ENCODE peak calls at places on chromosomes 6 and 20, in eight cellular contexts. One of them, this sample, is unnamed.

GRCh38 chr20:25453035-25453810 is 45.8 kb downstream of the GINS1 start:
- DNase-seq in HepG2: no peak
- DNase-seq in iPS DF 6.9: no peak
- DNase-seq in H9: peak; percentile 25
- DNase-seq in activated naive CD4-positive, alpha-beta T cell treated with Interleukin-2 at 50 U/mL for 16 hours: no peak
- DNase-seq in central memory CD4-positive, alpha-beta T cell: no peak
- DNase-seq in AG09309: no peak
- DNase-seq in amygdala: no peak
- DNase-seq in this sample: no peak

GRCh38 chr6:54354608-54355007 is 46.4 kb downstream of the TINAG start:
- DNase-seq in iPS DF 6.9: no peak
- DNase-seq in AG09309: no peak
- DNase-seq in amygdala: no peak
- DNase-seq in HepG2: no peak
- DNase-seq in central memory CD4-positive, alpha-beta T cell: no peak
- DNase-seq in H9: no peak
- DNase-seq in activated naive CD4-positive, alpha-beta T cell treated with Interleukin-2 at 50 U/mL for 16 hours: no peak
- DNase-seq in this sample: no peak

GRCh38 chr6:168949876-168950499 is 303.7 kb downstream of the THBS2 start:
- DNase-seq in activated naive CD4-positive, alpha-beta T cell treated with Interleukin-2 at 50 U/mL for 16 hours: no peak
- DNase-seq in AG09309: no peak
- DNase-seq in iPS DF 6.9: no peak
- DNase-seq in HepG2: no peak
- DNase-seq in amygdala: no peak
- DNase-seq in H9: no peak
- DNase-seq in central memory CD4-positive, alpha-beta T cell: no peak
- DNase-seq in this sample: no peak

GRCh38 chr6:95578106-95578410 is 723 bp downstream of the MANEA start:
- DNase-seq in activated naive CD4-positive, alpha-beta T cell treated with Interleukin-2 at 50 U/mL for 16 hours: no peak
- DNase-seq in H9: no peak
- DNase-seq in HepG2: peak; percentile 15
- DNase-seq in central memory CD4-positive, alpha-beta T cell: no peak
- DNase-seq in AG09309: no peak
- DNase-seq in amygdala: no peak
- DNase-seq in iPS DF 6.9: no peak
- DNase-seq in this sample: no peak

GRCh38 chr6:74605942-74606341 is 599.9 kb downstream of the COL12A1 start:
- DNase-seq in HepG2: no peak
- DNase-seq in H9: no peak
- DNase-seq in central memory CD4-positive, alpha-beta T cell: no peak
- DNase-seq in activated naive CD4-positive, alpha-beta T cell treated with Interleukin-2 at 50 U/mL for 16 hours: no peak
- DNase-seq in AG09309: no peak
- DNase-seq in iPS DF 6.9: no peak
- DNase-seq in amygdala: no peak
- DNase-seq in this sample: no peak

GRCh38 chr6:125888989-125889656 is 67.4 kb upstream of the HINT3 start:
- DNase-seq in central memory CD4-positive, alpha-beta T cell: peak; percentile 34
- DNase-seq in activated naive CD4-positive, alpha-beta T cell treated with Interleukin-2 at 50 U/mL for 16 hours: no peak
- DNase-seq in amygdala: no peak
- DNase-seq in HepG2: peak; percentile 64
- DNase-seq in iPS DF 6.9: no peak
- DNase-seq in AG09309: no peak
- DNase-seq in H9: peak; percentile 51
- DNase-seq in this sample: no peak

GRCh38 chr20:49896204-49896603 is 19.1 kb downstream of the SPATA2 start:
- DNase-seq in HepG2: no peak
- DNase-seq in central memory CD4-positive, alpha-beta T cell: no peak
- DNase-seq in amygdala: no peak
- DNase-seq in H9: no peak
- DNase-seq in activated naive CD4-positive, alpha-beta T cell treated with Interleukin-2 at 50 U/mL for 16 hours: no peak
- DNase-seq in AG09309: no peak
- DNase-seq in iPS DF 6.9: no peak
- DNase-seq in this sample: no peak

GRCh38 chr20:59850018-59850641 is 83.3 kb downstream of the SYCP2 start:
- DNase-seq in activated naive CD4-positive, alpha-beta T cell treated with Interleukin-2 at 50 U/mL for 16 hours: no peak
- DNase-seq in AG09309: no peak
- DNase-seq in central memory CD4-positive, alpha-beta T cell: no peak
- DNase-seq in iPS DF 6.9: peak; percentile 2
- DNase-seq in amygdala: no peak
- DNase-seq in HepG2: peak; percentile 56
- DNase-seq in H9: no peak
- DNase-seq in this sample: no peak

GRCh38 chr20:46307139-46307998 is 929 bp downstream of the CDH22 start:
- DNase-seq in H9: peak; percentile 84
- DNase-seq in amygdala: no peak
- DNase-seq in central memory CD4-positive, alpha-beta T cell: peak; percentile 69
- DNase-seq in AG09309: no peak
- DNase-seq in HepG2: peak; percentile 44
- DNase-seq in iPS DF 6.9: no peak
- DNase-seq in activated naive CD4-positive, alpha-beta T cell treated with Interleukin-2 at 50 U/mL for 16 hours: peak; percentile 74
- DNase-seq in this sample: peak; percentile 72

GRCh38 chr20:12762725-12763124 is 246.0 kb upstream of the SPTLC3 start:
- DNase-seq in H9: peak; percentile 59
- DNase-seq in HepG2: no peak
- DNase-seq in activated naive CD4-positive, alpha-beta T cell treated with Interleukin-2 at 50 U/mL for 16 hours: no peak
- DNase-seq in iPS DF 6.9: no peak
- DNase-seq in central memory CD4-positive, alpha-beta T cell: no peak
- DNase-seq in amygdala: no peak
- DNase-seq in AG09309: no peak
- DNase-seq in this sample: no peak

GRCh38 chr20:5073154-5074049 is 46.4 kb downstream of the PCNA start:
- DNase-seq in central memory CD4-positive, alpha-beta T cell: no peak
- DNase-seq in H9: peak; percentile 40
- DNase-seq in HepG2: peak; percentile 87
- DNase-seq in AG09309: peak; percentile 43
- DNase-seq in activated naive CD4-positive, alpha-beta T cell treated with Interleukin-2 at 50 U/mL for 16 hours: no peak
- DNase-seq in amygdala: no peak
- DNase-seq in iPS DF 6.9: no peak
- DNase-seq in this sample: no peak

GRCh38 chr6:137892271-137892708 is 25.2 kb downstream of the TNFAIP3 start:
- DNase-seq in H9: no peak
- DNase-seq in iPS DF 6.9: no peak
- DNase-seq in central memory CD4-positive, alpha-beta T cell: no peak
- DNase-seq in AG09309: peak; percentile 73
- DNase-seq in activated naive CD4-positive, alpha-beta T cell treated with Interleukin-2 at 50 U/mL for 16 hours: no peak
- DNase-seq in amygdala: no peak
- DNase-seq in HepG2: no peak
- DNase-seq in this sample: no peak

GRCh38 chr20:40753472-40753871 is 64.4 kb upstream of the MAFB start:
- DNase-seq in central memory CD4-positive, alpha-beta T cell: no peak
- DNase-seq in iPS DF 6.9: no peak
- DNase-seq in AG09309: no peak
- DNase-seq in H9: no peak
- DNase-seq in activated naive CD4-positive, alpha-beta T cell treated with Interleukin-2 at 50 U/mL for 16 hours: no peak
- DNase-seq in amygdala: no peak
- DNase-seq in HepG2: no peak
- DNase-seq in this sample: no peak

GRCh38 chr6:11848852-11849731 is 70.5 kb upstream of the ADTRP start:
- DNase-seq in activated naive CD4-positive, alpha-beta T cell treated with Interleukin-2 at 50 U/mL for 16 hours: no peak
- DNase-seq in HepG2: no peak
- DNase-seq in amygdala: no peak
- DNase-seq in central memory CD4-positive, alpha-beta T cell: no peak
- DNase-seq in H9: no peak
- DNase-seq in AG09309: no peak
- DNase-seq in iPS DF 6.9: no peak
- DNase-seq in this sample: no peak

GRCh38 chr6:13425971-13426931 is 61.1 kb downstream of the GFOD1 start:
- DNase-seq in HepG2: no peak
- DNase-seq in H9: no peak
- DNase-seq in amygdala: no peak
- DNase-seq in AG09309: peak; percentile 16
- DNase-seq in central memory CD4-positive, alpha-beta T cell: no peak
- DNase-seq in activated naive CD4-positive, alpha-beta T cell treated with Interleukin-2 at 50 U/mL for 16 hours: no peak
- DNase-seq in iPS DF 6.9: no peak
- DNase-seq in this sample: no peak

GRCh38 chr20:15818651-15819071 is 754.6 kb downstream of the KIF16B start:
- DNase-seq in central memory CD4-positive, alpha-beta T cell: no peak
- DNase-seq in iPS DF 6.9: no peak
- DNase-seq in AG09309: no peak
- DNase-seq in activated naive CD4-positive, alpha-beta T cell treated with Interleukin-2 at 50 U/mL for 16 hours: no peak
- DNase-seq in HepG2: peak; percentile 6
- DNase-seq in H9: no peak
- DNase-seq in amygdala: no peak
- DNase-seq in this sample: no peak

GRCh38 chr20:54680872-54681297 is 205.5 kb downstream of the DOK5 start:
- DNase-seq in central memory CD4-positive, alpha-beta T cell: no peak
- DNase-seq in activated naive CD4-positive, alpha-beta T cell treated with Interleukin-2 at 50 U/mL for 16 hours: no peak
- DNase-seq in amygdala: no peak
- DNase-seq in HepG2: peak; percentile 65
- DNase-seq in AG09309: no peak
- DNase-seq in iPS DF 6.9: peak; percentile 25
- DNase-seq in H9: peak; percentile 37
- DNase-seq in this sample: peak; percentile 18

GRCh38 chr20:58883243-58883691 is 30.8 kb downstream of the GNAS start:
- DNase-seq in activated naive CD4-positive, alpha-beta T cell treated with Interleukin-2 at 50 U/mL for 16 hours: no peak
- DNase-seq in iPS DF 6.9: no peak
- DNase-seq in H9: peak; percentile 44
- DNase-seq in central memory CD4-positive, alpha-beta T cell: no peak
- DNase-seq in AG09309: peak; percentile 33
- DNase-seq in amygdala: no peak
- DNase-seq in HepG2: no peak
- DNase-seq in this sample: no peak

GRCh38 chr20:3224681-3225421 is 14.1 kb downstream of the SLC4A11 start:
- DNase-seq in AG09309: no peak
- DNase-seq in iPS DF 6.9: no peak
- DNase-seq in H9: no peak
- DNase-seq in central memory CD4-positive, alpha-beta T cell: no peak
- DNase-seq in amygdala: no peak
- DNase-seq in activated naive CD4-positive, alpha-beta T cell treated with Interleukin-2 at 50 U/mL for 16 hours: no peak
- DNase-seq in HepG2: peak; percentile 83
- DNase-seq in this sample: no peak

GRCh38 chr6:114638346-114638745 is 295.5 kb upstream of the HS3ST5 start:
- DNase-seq in activated naive CD4-positive, alpha-beta T cell treated with Interleukin-2 at 50 U/mL for 16 hours: no peak
- DNase-seq in AG09309: no peak
- DNase-seq in iPS DF 6.9: peak; percentile 45
- DNase-seq in HepG2: no peak
- DNase-seq in amygdala: no peak
- DNase-seq in H9: peak; percentile 75
- DNase-seq in central memory CD4-positive, alpha-beta T cell: no peak
- DNase-seq in this sample: no peak

GRCh38 chr6:162053084-162053483 is 674.5 kb downstream of the PRKN start:
- DNase-seq in iPS DF 6.9: no peak
- DNase-seq in central memory CD4-positive, alpha-beta T cell: no peak
- DNase-seq in HepG2: no peak
- DNase-seq in H9: no peak
- DNase-seq in activated naive CD4-positive, alpha-beta T cell treated with Interleukin-2 at 50 U/mL for 16 hours: no peak
- DNase-seq in amygdala: no peak
- DNase-seq in AG09309: no peak
- DNase-seq in this sample: no peak

GRCh38 chr6:101597711-101598110 is 204.2 kb downstream of the GRIK2 start:
- DNase-seq in activated naive CD4-positive, alpha-beta T cell treated with Interleukin-2 at 50 U/mL for 16 hours: no peak
- DNase-seq in HepG2: no peak
- DNase-seq in AG09309: peak; percentile 3
- DNase-seq in amygdala: no peak
- DNase-seq in iPS DF 6.9: no peak
- DNase-seq in H9: no peak
- DNase-seq in central memory CD4-positive, alpha-beta T cell: no peak
- DNase-seq in this sample: no peak

GRCh38 chr20:20267685-20268429 is 100.0 kb upstream of the INSM1 start:
- DNase-seq in H9: peak; percentile 67
- DNase-seq in AG09309: no peak
- DNase-seq in activated naive CD4-positive, alpha-beta T cell treated with Interleukin-2 at 50 U/mL for 16 hours: no peak
- DNase-seq in HepG2: no peak
- DNase-seq in iPS DF 6.9: no peak
- DNase-seq in amygdala: no peak
- DNase-seq in central memory CD4-positive, alpha-beta T cell: no peak
- DNase-seq in this sample: no peak

GRCh38 chr6:142474446-142475289 is 172.9 kb downstream of the ADGRG6 start:
- DNase-seq in HepG2: peak; percentile 63
- DNase-seq in amygdala: no peak
- DNase-seq in iPS DF 6.9: peak; percentile 68
- DNase-seq in AG09309: peak; percentile 23
- DNase-seq in activated naive CD4-positive, alpha-beta T cell treated with Interleukin-2 at 50 U/mL for 16 hours: no peak
- DNase-seq in central memory CD4-positive, alpha-beta T cell: peak; percentile 4
- DNase-seq in H9: peak; percentile 82
- DNase-seq in this sample: no peak

GRCh38 chr6:112879920-112880413 is 532.8 kb downstream of the RFPL4B start:
- DNase-seq in activated naive CD4-positive, alpha-beta T cell treated with Interleukin-2 at 50 U/mL for 16 hours: peak; percentile 3
- DNase-seq in AG09309: no peak
- DNase-seq in H9: peak; percentile 97
- DNase-seq in amygdala: no peak
- DNase-seq in iPS DF 6.9: peak; percentile 16
- DNase-seq in HepG2: peak; percentile 85
- DNase-seq in central memory CD4-positive, alpha-beta T cell: no peak
- DNase-seq in this sample: peak; percentile 22

GRCh38 chr6:154474636-154475428 is 35.7 kb downstream of the CNKSR3 start:
- DNase-seq in activated naive CD4-positive, alpha-beta T cell treated with Interleukin-2 at 50 U/mL for 16 hours: no peak
- DNase-seq in H9: no peak
- DNase-seq in amygdala: no peak
- DNase-seq in AG09309: peak; percentile 56
- DNase-seq in central memory CD4-positive, alpha-beta T cell: no peak
- DNase-seq in HepG2: no peak
- DNase-seq in iPS DF 6.9: no peak
- DNase-seq in this sample: no peak

GRCh38 chr6:89411269-89412070 is 603 bp downstream of the RRAGD start:
- DNase-seq in amygdala: no peak
- DNase-seq in AG09309: no peak
- DNase-seq in H9: peak; percentile 67
- DNase-seq in iPS DF 6.9: no peak
- DNase-seq in activated naive CD4-positive, alpha-beta T cell treated with Interleukin-2 at 50 U/mL for 16 hours: peak; percentile 28
- DNase-seq in central memory CD4-positive, alpha-beta T cell: peak; percentile 9
- DNase-seq in HepG2: no peak
- DNase-seq in this sample: peak; percentile 36

GRCh38 chr6:52575490-52575868 is 1.4 kb downstream of the TRAM2 start:
- DNase-seq in iPS DF 6.9: no peak
- DNase-seq in HepG2: no peak
- DNase-seq in H9: no peak
- DNase-seq in amygdala: no peak
- DNase-seq in activated naive CD4-positive, alpha-beta T cell treated with Interleukin-2 at 50 U/mL for 16 hours: no peak
- DNase-seq in central memory CD4-positive, alpha-beta T cell: no peak
- DNase-seq in AG09309: no peak
- DNase-seq in this sample: no peak

GRCh38 chr20:50980071-50980681 is 21.6 kb downstream of the MOCS3 start:
- DNase-seq in amygdala: no peak
- DNase-seq in activated naive CD4-positive, alpha-beta T cell treated with Interleukin-2 at 50 U/mL for 16 hours: peak; percentile 24
- DNase-seq in AG09309: peak; percentile 98
- DNase-seq in iPS DF 6.9: no peak
- DNase-seq in HepG2: peak; percentile 64
- DNase-seq in central memory CD4-positive, alpha-beta T cell: no peak
- DNase-seq in H9: no peak
- DNase-seq in this sample: no peak

GRCh38 chr6:167426620-167427019 is 101.7 kb downstream of the TTLL2 start:
- DNase-seq in iPS DF 6.9: no peak
- DNase-seq in activated naive CD4-positive, alpha-beta T cell treated with Interleukin-2 at 50 U/mL for 16 hours: no peak
- DNase-seq in H9: no peak
- DNase-seq in amygdala: no peak
- DNase-seq in central memory CD4-positive, alpha-beta T cell: no peak
- DNase-seq in HepG2: no peak
- DNase-seq in AG09309: no peak
- DNase-seq in this sample: no peak

This sample was measured in activated CD4-positive, alpha-beta memory T cell treated with anti-CD3 and anti-CD28 coated beads, Interleukin-2, amount 10 ng/mL, durations not matched to agents 7 days and 5 days.